ENCODE peak calls at places on chromosomes 7 and 10, in ten cellular contexts. One of them, this sample, is unnamed.

GRCh38 chr7:143512488-143513340 is 35.0 kb downstream of the TAS2R41 start:
- DNase-seq in endothelial cell of umbilical vein: no peak
- DNase-seq in heart right ventricle: no peak
- DNase-seq in mucosa of gallbladder: no peak
- DNase-seq in activated effector memory CD4-positive, alpha-beta T cell treated with anti-CD3 and anti-CD28 coated beads, Interleukin-2, amount 50 U/mL, for 16 hours: no peak
- DNase-seq in NT2/D1: no peak
- DNase-seq in EL: peak; percentile 18
- DNase-seq in COR-L47: no peak
- DNase-seq in astrocyte of the spinal cord: peak; percentile 31
- DNase-seq in natural killer cell treated with Interleukin-12 subunit alpha and Interleukin-12 subunit beta and Interleukin-15 and Interleukin-18, amount 100 ng/mL, for 72 hours: no peak
- DNase-seq in this sample: no peak

GRCh38 chr10:133176546-133176945 is 16.5 kb downstream of the KNDC1 start:
- DNase-seq in EL: no peak
- DNase-seq in mucosa of gallbladder: no peak
- DNase-seq in COR-L47: no peak
- DNase-seq in astrocyte of the spinal cord: no peak
- DNase-seq in activated effector memory CD4-positive, alpha-beta T cell treated with anti-CD3 and anti-CD28 coated beads, Interleukin-2, amount 50 U/mL, for 16 hours: peak; percentile 38
- DNase-seq in natural killer cell treated with Interleukin-12 subunit alpha and Interleukin-12 subunit beta and Interleukin-15 and Interleukin-18, amount 100 ng/mL, for 72 hours: no peak
- DNase-seq in heart right ventricle: no peak
- DNase-seq in NT2/D1: no peak
- DNase-seq in endothelial cell of umbilical vein: no peak
- DNase-seq in this sample: no peak

GRCh38 chr10:45040921-45041320 is 40.2 kb downstream of the ZNF22 start:
- DNase-seq in NT2/D1: no peak
- DNase-seq in natural killer cell treated with Interleukin-12 subunit alpha and Interleukin-12 subunit beta and Interleukin-15 and Interleukin-18, amount 100 ng/mL, for 72 hours: no peak
- DNase-seq in astrocyte of the spinal cord: peak; percentile 19
- DNase-seq in EL: no peak
- DNase-seq in activated effector memory CD4-positive, alpha-beta T cell treated with anti-CD3 and anti-CD28 coated beads, Interleukin-2, amount 50 U/mL, for 16 hours: no peak
- DNase-seq in heart right ventricle: no peak
- DNase-seq in mucosa of gallbladder: no peak
- DNase-seq in endothelial cell of umbilical vein: peak; percentile 50
- DNase-seq in COR-L47: no peak
- DNase-seq in this sample: no peak

GRCh38 chr10:133026726-133027395 is 60.9 kb upstream of the ADGRA1 start:
- DNase-seq in EL: no peak
- DNase-seq in astrocyte of the spinal cord: no peak
- DNase-seq in heart right ventricle: peak; percentile 6
- DNase-seq in endothelial cell of umbilical vein: no peak
- DNase-seq in NT2/D1: no peak
- DNase-seq in activated effector memory CD4-positive, alpha-beta T cell treated with anti-CD3 and anti-CD28 coated beads, Interleukin-2, amount 50 U/mL, for 16 hours: no peak
- DNase-seq in natural killer cell treated with Interleukin-12 subunit alpha and Interleukin-12 subunit beta and Interleukin-15 and Interleukin-18, amount 100 ng/mL, for 72 hours: no peak
- DNase-seq in mucosa of gallbladder: no peak
- DNase-seq in COR-L47: no peak
- DNase-seq in this sample: no peak

GRCh38 chr7:130917669-130918128 is 183.7 kb upstream of the KLF14 start:
- DNase-seq in heart right ventricle: no peak
- DNase-seq in endothelial cell of umbilical vein: peak; percentile 76
- DNase-seq in mucosa of gallbladder: no peak
- DNase-seq in EL: peak; percentile 78
- DNase-seq in astrocyte of the spinal cord: peak; percentile 73
- DNase-seq in NT2/D1: no peak
- DNase-seq in natural killer cell treated with Interleukin-12 subunit alpha and Interleukin-12 subunit beta and Interleukin-15 and Interleukin-18, amount 100 ng/mL, for 72 hours: no peak
- DNase-seq in activated effector memory CD4-positive, alpha-beta T cell treated with anti-CD3 and anti-CD28 coated beads, Interleukin-2, amount 50 U/mL, for 16 hours: no peak
- DNase-seq in COR-L47: no peak
- DNase-seq in this sample: peak; percentile 74

GRCh38 chr10:15775513-15775912 is 55.8 kb upstream of the ITGA8 start:
- DNase-seq in astrocyte of the spinal cord: peak; percentile 67
- DNase-seq in heart right ventricle: no peak
- DNase-seq in natural killer cell treated with Interleukin-12 subunit alpha and Interleukin-12 subunit beta and Interleukin-15 and Interleukin-18, amount 100 ng/mL, for 72 hours: no peak
- DNase-seq in EL: peak; percentile 86
- DNase-seq in activated effector memory CD4-positive, alpha-beta T cell treated with anti-CD3 and anti-CD28 coated beads, Interleukin-2, amount 50 U/mL, for 16 hours: no peak
- DNase-seq in mucosa of gallbladder: no peak
- DNase-seq in COR-L47: no peak
- DNase-seq in endothelial cell of umbilical vein: no peak
- DNase-seq in NT2/D1: no peak
- DNase-seq in this sample: peak; percentile 66

GRCh38 chr10:114306116-114306973 is 67.3 kb downstream of the VWA2 start:
- DNase-seq in astrocyte of the spinal cord: peak; percentile 98
- DNase-seq in EL: peak; percentile 98
- DNase-seq in heart right ventricle: no peak
- DNase-seq in NT2/D1: no peak
- DNase-seq in endothelial cell of umbilical vein: no peak
- DNase-seq in activated effector memory CD4-positive, alpha-beta T cell treated with anti-CD3 and anti-CD28 coated beads, Interleukin-2, amount 50 U/mL, for 16 hours: peak; percentile 34
- DNase-seq in mucosa of gallbladder: no peak
- DNase-seq in natural killer cell treated with Interleukin-12 subunit alpha and Interleukin-12 subunit beta and Interleukin-15 and Interleukin-18, amount 100 ng/mL, for 72 hours: no peak
- DNase-seq in COR-L47: no peak
- DNase-seq in this sample: peak; percentile 99

GRCh38 chr7:106659963-106660861 is 746 bp downstream of the CCDC71L start:
- DNase-seq in COR-L47: peak; percentile 33
- DNase-seq in EL: peak; percentile 74
- DNase-seq in mucosa of gallbladder: peak; percentile 76
- DNase-seq in endothelial cell of umbilical vein: peak; percentile 87
- DNase-seq in activated effector memory CD4-positive, alpha-beta T cell treated with anti-CD3 and anti-CD28 coated beads, Interleukin-2, amount 50 U/mL, for 16 hours: peak; percentile 92
- DNase-seq in heart right ventricle: peak; percentile 78
- DNase-seq in natural killer cell treated with Interleukin-12 subunit alpha and Interleukin-12 subunit beta and Interleukin-15 and Interleukin-18, amount 100 ng/mL, for 72 hours: peak; percentile 86
- DNase-seq in astrocyte of the spinal cord: peak; percentile 82
- DNase-seq in NT2/D1: peak; percentile 85
- DNase-seq in this sample: peak; percentile 79

GRCh38 chr7:45703911-45704682 is 129.9 kb downstream of the ADCY1 start:
- DNase-seq in EL: no peak
- DNase-seq in COR-L47: no peak
- DNase-seq in natural killer cell treated with Interleukin-12 subunit alpha and Interleukin-12 subunit beta and Interleukin-15 and Interleukin-18, amount 100 ng/mL, for 72 hours: no peak
- DNase-seq in NT2/D1: no peak
- DNase-seq in endothelial cell of umbilical vein: no peak
- DNase-seq in mucosa of gallbladder: no peak
- DNase-seq in heart right ventricle: no peak
- DNase-seq in activated effector memory CD4-positive, alpha-beta T cell treated with anti-CD3 and anti-CD28 coated beads, Interleukin-2, amount 50 U/mL, for 16 hours: peak; percentile 45
- DNase-seq in astrocyte of the spinal cord: no peak
- DNase-seq in this sample: no peak

GRCh38 chr7:1619152-1620079 is 49.6 kb upstream of the PSMG3 start:
- DNase-seq in COR-L47: no peak
- DNase-seq in activated effector memory CD4-positive, alpha-beta T cell treated with anti-CD3 and anti-CD28 coated beads, Interleukin-2, amount 50 U/mL, for 16 hours: no peak
- DNase-seq in astrocyte of the spinal cord: no peak
- DNase-seq in EL: no peak
- DNase-seq in natural killer cell treated with Interleukin-12 subunit alpha and Interleukin-12 subunit beta and Interleukin-15 and Interleukin-18, amount 100 ng/mL, for 72 hours: no peak
- DNase-seq in endothelial cell of umbilical vein: no peak
- DNase-seq in mucosa of gallbladder: no peak
- DNase-seq in heart right ventricle: no peak
- DNase-seq in NT2/D1: no peak
- DNase-seq in this sample: no peak

GRCh38 chr10:79400567-79401004 is 44.8 kb downstream of the ZCCHC24 start:
- DNase-seq in natural killer cell treated with Interleukin-12 subunit alpha and Interleukin-12 subunit beta and Interleukin-15 and Interleukin-18, amount 100 ng/mL, for 72 hours: no peak
- DNase-seq in mucosa of gallbladder: no peak
- DNase-seq in EL: peak; percentile 51
- DNase-seq in NT2/D1: no peak
- DNase-seq in endothelial cell of umbilical vein: no peak
- DNase-seq in astrocyte of the spinal cord: no peak
- DNase-seq in activated effector memory CD4-positive, alpha-beta T cell treated with anti-CD3 and anti-CD28 coated beads, Interleukin-2, amount 50 U/mL, for 16 hours: peak; percentile 81
- DNase-seq in heart right ventricle: peak; percentile 64
- DNase-seq in COR-L47: no peak
- DNase-seq in this sample: peak; percentile 57

GRCh38 chr7:2224934-2225333 is 7.8 kb downstream of the MAD1L1 start:
- DNase-seq in COR-L47: no peak
- DNase-seq in endothelial cell of umbilical vein: no peak
- DNase-seq in astrocyte of the spinal cord: no peak
- DNase-seq in heart right ventricle: no peak
- DNase-seq in activated effector memory CD4-positive, alpha-beta T cell treated with anti-CD3 and anti-CD28 coated beads, Interleukin-2, amount 50 U/mL, for 16 hours: no peak
- DNase-seq in EL: no peak
- DNase-seq in NT2/D1: no peak
- DNase-seq in mucosa of gallbladder: no peak
- DNase-seq in natural killer cell treated with Interleukin-12 subunit alpha and Interleukin-12 subunit beta and Interleukin-15 and Interleukin-18, amount 100 ng/mL, for 72 hours: no peak
- DNase-seq in this sample: no peak

GRCh38 chr7:117185124-117185523 is 137.7 kb downstream of the WNT2 start:
- DNase-seq in astrocyte of the spinal cord: no peak
- DNase-seq in NT2/D1: no peak
- DNase-seq in EL: no peak
- DNase-seq in endothelial cell of umbilical vein: no peak
- DNase-seq in mucosa of gallbladder: no peak
- DNase-seq in heart right ventricle: no peak
- DNase-seq in activated effector memory CD4-positive, alpha-beta T cell treated with anti-CD3 and anti-CD28 coated beads, Interleukin-2, amount 50 U/mL, for 16 hours: no peak
- DNase-seq in natural killer cell treated with Interleukin-12 subunit alpha and Interleukin-12 subunit beta and Interleukin-15 and Interleukin-18, amount 100 ng/mL, for 72 hours: no peak
- DNase-seq in COR-L47: no peak
- DNase-seq in this sample: no peak